ENCODE peak calls at places on chromosomes 16 and 17, in six cellular contexts. One of them, this sample, is unnamed.

GRCh38 chr17:78032166-78032565 is 73.7 kb downstream of the TNRC6C start:
- DNase-seq in WTC11: no peak
- DNase-seq in AG09319: peak
- DNase-seq in upper lobe of right lung: no peak
- DNase-seq in A549: no peak
- DNase-seq in left lung: no peak
- DNase-seq in this sample: no peak

GRCh38 chr16:399278-400019 is 2.2 kb upstream of the DECR2 start:
- DNase-seq in WTC11: no peak
- DNase-seq in AG09319: no peak
- DNase-seq in upper lobe of right lung: no peak
- DNase-seq in A549: no peak
- DNase-seq in left lung: no peak
- DNase-seq in this sample: no peak

GRCh38 chr16:7437843-7438242 is 105.2 kb downstream of the RBFOX1 start:
- DNase-seq in WTC11: no peak
- DNase-seq in AG09319: no peak
- DNase-seq in upper lobe of right lung: no peak
- DNase-seq in A549: no peak
- DNase-seq in left lung: no peak
- DNase-seq in this sample: no peak

GRCh38 chr17:18235743-18236256 is 10.4 kb downstream of the LLGL1 start:
- DNase-seq in WTC11: no peak
- DNase-seq in AG09319: no peak
- DNase-seq in upper lobe of right lung: no peak
- DNase-seq in A549: no peak
- DNase-seq in left lung: no peak
- DNase-seq in this sample: no peak

GRCh38 chr17:82328141-82328993 is 5.2 kb downstream of the SECTM1 start:
- DNase-seq in WTC11: no peak
- DNase-seq in AG09319: no peak
- DNase-seq in upper lobe of right lung: peak
- DNase-seq in A549: no peak
- DNase-seq in left lung: no peak
- DNase-seq in this sample: no peak

GRCh38 chr16:78780808-78781207 is 681.4 kb downstream of the WWOX start:
- DNase-seq in WTC11: no peak
- DNase-seq in AG09319: no peak
- DNase-seq in upper lobe of right lung: no peak
- DNase-seq in A549: no peak
- DNase-seq in left lung: no peak
- DNase-seq in this sample: no peak

GRCh38 chr16:87620201-87620495 is 17.8 kb downstream of the JPH3 start:
- DNase-seq in WTC11: peak
- DNase-seq in AG09319: no peak
- DNase-seq in upper lobe of right lung: no peak
- DNase-seq in A549: no peak
- DNase-seq in left lung: no peak
- DNase-seq in this sample: no peak

GRCh38 chr17:45063198-45063597 is 2.1 kb downstream of the NMT1 start:
- DNase-seq in WTC11: no peak
- DNase-seq in AG09319: no peak
- DNase-seq in upper lobe of right lung: no peak
- DNase-seq in A549: no peak
- DNase-seq in left lung: no peak
- DNase-seq in this sample: no peak

GRCh38 chr17:38464723-38465419 is 36.6 kb downstream of the ARHGAP23 start:
- DNase-seq in WTC11: no peak
- DNase-seq in AG09319: peak
- DNase-seq in upper lobe of right lung: peak
- DNase-seq in A549: peak
- DNase-seq in left lung: peak
- DNase-seq in this sample: no peak

DNA sequence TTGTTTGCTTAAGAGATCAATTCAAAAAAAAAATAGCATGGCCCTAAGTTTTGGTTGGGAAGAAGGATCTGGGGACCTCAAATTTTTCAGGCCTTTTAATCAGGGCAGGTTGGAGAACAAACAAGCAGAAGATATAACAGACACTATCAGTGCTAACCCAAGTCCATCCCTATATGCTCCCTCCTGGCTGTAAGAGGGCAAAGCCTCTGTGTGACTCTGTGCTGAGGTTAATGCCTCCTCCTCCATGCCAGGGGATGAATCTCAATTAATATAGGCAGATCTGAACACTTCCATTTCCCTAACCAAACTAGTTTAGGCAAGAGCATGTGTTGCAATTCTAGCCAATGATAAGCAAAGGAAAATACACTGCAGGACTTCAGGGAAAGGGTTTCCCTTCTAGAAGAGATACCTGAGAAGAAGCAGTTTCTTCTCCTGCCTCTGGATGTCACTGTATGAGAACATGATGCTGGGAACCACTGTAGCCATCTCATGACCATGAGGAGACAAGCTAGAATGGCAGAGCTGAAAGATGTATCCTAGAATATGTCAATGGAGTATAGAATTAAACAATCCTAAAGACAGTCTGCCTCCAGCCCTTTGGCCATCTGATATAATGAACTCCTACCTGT is 76.0 kb downstream of the CHD9NB start:
- DNase-seq in WTC11: no peak
- DNase-seq in AG09319: no peak
- DNase-seq in upper lobe of right lung: no peak
- DNase-seq in A549: peak
- DNase-seq in left lung: no peak
- DNase-seq in this sample: no peak
- TF ChIP-seq CTCF in WTC11: no peak
- TF ChIP-seq CTCF in AG09319: peak
- TF ChIP-seq CTCF in upper lobe of right lung: peak
- TF ChIP-seq CTCF in A549: peak
- TF ChIP-seq CTCF in left lung: no peak
- TF ChIP-seq CTCF in this sample: no peak

DNA sequence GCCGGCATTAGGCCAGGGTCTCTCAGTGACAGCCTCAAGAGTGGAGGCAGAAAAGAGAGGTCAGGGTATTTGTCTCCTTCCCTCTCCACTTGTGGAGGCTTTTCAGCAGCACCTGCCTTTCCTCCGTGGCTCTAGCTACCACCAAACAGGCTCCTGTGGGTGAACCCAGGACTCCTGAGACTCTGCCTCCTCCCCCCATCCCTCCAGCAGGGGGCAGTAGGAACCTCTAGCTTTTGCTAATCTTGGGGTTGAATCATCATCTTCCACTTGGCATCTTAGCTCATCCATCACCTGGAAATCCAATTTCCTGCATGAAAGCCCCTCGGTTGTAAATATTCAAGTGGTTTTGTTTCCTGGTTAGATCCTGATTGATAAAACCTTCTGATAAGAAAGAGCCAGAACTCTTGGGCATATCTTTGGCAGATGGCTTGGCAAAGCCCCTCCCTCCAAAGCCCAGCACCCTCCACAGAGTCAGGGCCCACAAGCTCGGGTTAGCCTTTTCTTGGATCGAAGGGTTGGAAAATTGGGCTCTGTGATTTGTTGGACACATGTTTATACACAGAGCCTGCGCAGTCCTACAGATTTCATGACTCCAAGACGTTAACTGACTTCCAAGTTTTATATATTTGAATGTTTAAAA is 322.1 kb downstream of the MAP2K4 start:
- DNase-seq in WTC11: peak
- DNase-seq in AG09319: no peak
- DNase-seq in upper lobe of right lung: no peak
- DNase-seq in A549: peak
- DNase-seq in left lung: no peak
- DNase-seq in this sample: peak
- TF ChIP-seq CTCF in WTC11: peak
- TF ChIP-seq CTCF in AG09319: peak
- TF ChIP-seq CTCF in upper lobe of right lung: peak
- TF ChIP-seq CTCF in A549: peak
- TF ChIP-seq CTCF in left lung: peak
- TF ChIP-seq CTCF in this sample: peak

DNA sequence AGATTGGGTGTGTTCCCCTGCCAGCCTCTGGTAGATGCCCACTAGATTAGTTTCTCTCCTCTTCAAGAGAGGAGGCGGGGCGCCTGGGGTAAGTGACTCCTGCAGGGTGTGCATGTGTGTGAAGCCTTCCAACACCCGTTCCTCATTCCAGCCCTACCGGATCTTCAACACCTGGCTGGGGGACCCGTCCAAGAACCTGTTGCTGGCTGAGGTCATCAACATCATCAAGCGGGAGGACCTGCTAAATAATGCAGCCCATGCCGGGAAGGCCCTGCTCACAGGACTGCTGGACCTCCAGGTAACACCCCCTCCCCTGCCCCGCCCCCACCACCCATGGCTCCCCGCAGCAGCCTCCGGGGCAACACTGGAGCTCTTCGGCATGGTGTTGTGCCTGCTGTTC is 21.2 kb downstream of the TMEM186 start:
- DNase-seq in WTC11: no peak
- DNase-seq in AG09319: no peak
- DNase-seq in upper lobe of right lung: no peak
- DNase-seq in A549: no peak
- DNase-seq in left lung: peak
- DNase-seq in this sample: no peak
- TF ChIP-seq CTCF in WTC11: no peak
- TF ChIP-seq CTCF in AG09319: no peak
- TF ChIP-seq CTCF in upper lobe of right lung: no peak
- TF ChIP-seq CTCF in A549: no peak
- TF ChIP-seq CTCF in left lung: no peak
- TF ChIP-seq CTCF in this sample: no peak

GRCh38 chr17:73172252-73172651 is 7.4 kb downstream of the SSTR2 start:
- DNase-seq in WTC11: no peak
- DNase-seq in AG09319: no peak
- DNase-seq in upper lobe of right lung: no peak
- DNase-seq in A549: no peak
- DNase-seq in left lung: no peak
- DNase-seq in this sample: no peak
- TF ChIP-seq CTCF in WTC11: no peak
- TF ChIP-seq CTCF in AG09319: no peak
- TF ChIP-seq CTCF in upper lobe of right lung: no peak
- TF ChIP-seq CTCF in A549: no peak
- TF ChIP-seq CTCF in left lung: no peak
- TF ChIP-seq CTCF in this sample: no peak

DNA sequence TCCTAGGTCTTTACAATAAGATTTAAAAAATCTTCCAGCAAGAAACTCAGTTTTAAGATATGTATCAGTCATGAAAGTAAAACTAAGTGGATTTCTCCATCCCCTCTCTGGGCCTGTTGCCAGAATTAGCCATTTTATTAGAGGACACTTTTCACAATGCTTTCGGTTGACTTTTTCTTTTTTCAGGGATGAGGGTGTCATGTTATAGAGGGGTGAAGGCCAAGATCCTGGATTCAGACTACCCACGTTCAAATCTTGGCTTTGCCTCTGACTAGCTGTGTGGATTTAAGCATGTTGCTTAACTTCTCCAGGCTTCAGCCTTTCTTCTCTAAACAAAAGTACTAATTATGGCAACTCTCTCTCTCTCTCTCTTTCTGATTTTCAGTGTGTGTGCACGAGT is 111.7 kb upstream of the COX10 start:
- DNase-seq in WTC11: no peak
- DNase-seq in AG09319: peak
- DNase-seq in upper lobe of right lung: no peak
- DNase-seq in A549: no peak
- DNase-seq in left lung: no peak
- DNase-seq in this sample: no peak
- TF ChIP-seq CTCF in WTC11: no peak
- TF ChIP-seq CTCF in AG09319: no peak
- TF ChIP-seq CTCF in upper lobe of right lung: no peak
- TF ChIP-seq CTCF in A549: no peak
- TF ChIP-seq CTCF in left lung: no peak
- TF ChIP-seq CTCF in this sample: no peak

GRCh38 chr17:43006639-43007551 is at the start of gene IFI35:
- DNase-seq in WTC11: peak
- DNase-seq in AG09319: peak
- DNase-seq in upper lobe of right lung: peak
- DNase-seq in A549: peak
- DNase-seq in left lung: peak
- DNase-seq in this sample: peak
- TF ChIP-seq CTCF in WTC11: no peak
- TF ChIP-seq CTCF in AG09319: peak
- TF ChIP-seq CTCF in upper lobe of right lung: peak
- TF ChIP-seq CTCF in A549: peak
- TF ChIP-seq CTCF in left lung: peak
- TF ChIP-seq CTCF in this sample: no peak

DNA sequence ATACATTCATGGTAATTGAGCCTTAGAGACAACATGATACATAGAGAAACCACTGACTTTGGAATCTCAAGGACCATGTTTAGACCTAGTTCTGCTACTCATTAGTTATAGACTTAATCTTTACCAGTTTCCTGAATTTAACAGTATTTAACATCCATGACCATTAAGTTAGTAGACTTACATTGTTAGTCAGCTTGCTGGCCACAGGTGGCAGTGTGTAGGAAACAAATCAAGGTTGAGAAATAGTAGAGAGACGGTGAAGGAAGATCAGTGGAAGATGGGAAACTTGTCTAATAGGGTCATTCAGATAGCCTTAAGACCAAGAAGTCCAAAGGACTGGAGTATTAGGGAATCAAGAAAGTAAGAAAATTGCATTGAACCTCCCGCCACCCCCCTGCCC is 31.0 kb downstream of the OMG start:
- DNase-seq in WTC11: no peak
- DNase-seq in AG09319: no peak
- DNase-seq in upper lobe of right lung: no peak
- DNase-seq in A549: no peak
- DNase-seq in left lung: no peak
- DNase-seq in this sample: no peak
- TF ChIP-seq CTCF in WTC11: peak
- TF ChIP-seq CTCF in AG09319: peak
- TF ChIP-seq CTCF in upper lobe of right lung: peak
- TF ChIP-seq CTCF in A549: peak
- TF ChIP-seq CTCF in left lung: no peak
- TF ChIP-seq CTCF in this sample: no peak

DNA sequence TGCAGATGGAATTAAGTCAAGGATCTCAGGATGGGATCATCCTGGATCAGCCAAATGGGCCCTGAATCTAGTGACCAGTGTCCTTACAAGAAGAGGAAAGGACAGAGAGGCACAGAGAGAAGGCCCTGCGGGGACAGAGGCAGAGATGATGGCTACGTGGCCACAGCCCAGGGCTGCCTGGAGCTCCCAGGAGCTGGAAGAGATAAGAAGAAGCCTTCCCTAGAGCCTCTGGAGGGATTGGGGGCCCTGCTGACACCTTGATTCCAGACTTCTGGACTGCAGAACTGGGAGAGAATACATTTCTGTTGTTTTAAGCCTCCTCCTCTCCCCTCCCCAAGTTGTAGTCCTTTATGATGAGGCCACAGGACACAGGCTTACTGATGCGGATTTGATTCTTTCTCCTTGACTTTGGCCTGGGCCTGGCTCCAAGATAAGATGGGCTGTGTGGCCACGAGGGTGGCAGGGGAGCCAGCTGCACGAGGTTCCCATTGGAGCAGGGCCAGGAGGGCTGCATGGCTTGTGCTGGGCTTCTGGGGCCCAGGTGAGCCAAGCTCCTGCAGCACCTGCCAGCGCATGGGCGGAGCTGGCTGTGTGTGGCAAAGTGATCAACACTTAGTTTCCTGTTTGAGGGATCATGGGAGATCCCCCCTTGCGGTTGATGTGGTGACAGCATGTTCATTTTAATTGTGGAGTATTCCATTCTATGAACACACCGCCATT is 146.1 kb downstream of the IRF8 start:
- DNase-seq in WTC11: no peak
- DNase-seq in AG09319: no peak
- DNase-seq in upper lobe of right lung: peak
- DNase-seq in A549: no peak
- DNase-seq in left lung: peak
- DNase-seq in this sample: no peak
- TF ChIP-seq CTCF in WTC11: no peak
- TF ChIP-seq CTCF in AG09319: no peak
- TF ChIP-seq CTCF in upper lobe of right lung: no peak
- TF ChIP-seq CTCF in A549: no peak
- TF ChIP-seq CTCF in left lung: no peak
- TF ChIP-seq CTCF in this sample: no peak